ENCODE peak calls at places on chromosomes 12 and 14, in nine cellular contexts. Y is hypothalamus, Q is GF-D8, T is HL-60, M is mesothelial cell of epicardium, W is GM23338, G is choroid plexus epithelial cell, S is neural progenitor cell, X is SHP77. R is an unnamed sample.

GRCh38 chr12:84910549-84911241 is 1.9 kb downstream of the SLC6A15 start:
- DNase-seq in Y (no peak), Q (no peak), T (no peak), M (no peak), W (peak), G (peak), S (peak), X (peak), R (peak)

GRCh38 chr12:131882804-131883520 is 11.5 kb upstream of the ULK1 start:
- DNase-seq in Y (no peak), Q (no peak), T (peak), M (no peak), W (no peak), G (no peak), S (no peak), X (no peak), R (no peak)

GRCh38 chr12:93199831-93200236 is 177.9 kb upstream of the NUDT4 start:
- DNase-seq in Y (no peak), Q (no peak), T (no peak), M (no peak), W (no peak), G (peak), S (no peak), X (no peak), R (no peak)

GRCh38 chr12:47273191-47273626 is 193.4 kb upstream of the AMIGO2 start:
- DNase-seq in Y (no peak), Q (no peak), T (no peak), M (no peak), W (no peak), G (no peak), S (no peak), X (no peak), R (no peak)

GRCh38 chr14:61569783-61570182 is 125.5 kb upstream of the HIF1A start:
- DNase-seq in Y (no peak), Q (peak), T (peak), M (no peak), W (no peak), G (peak), S (no peak), X (no peak), R (no peak)

GRCh38 chr12:103249614-103250013 is 246.2 kb downstream of the C12orf42 start:
- DNase-seq in Y (no peak), Q (no peak), T (no peak), M (no peak), W (no peak), G (no peak), S (no peak), X (peak), R (no peak)

GRCh38 chr12:124548854-124549378 is 18.5 kb downstream of the NCOR2 start:
- DNase-seq in Y (peak), Q (no peak), T (peak), M (no peak), W (no peak), G (peak), S (no peak), X (no peak), R (no peak)

GRCh38 chr12:122659579-122659978 is 43.6 kb downstream of the HCAR2 start:
- DNase-seq in Y (no peak), Q (peak), T (peak), M (no peak), W (no peak), G (no peak), S (no peak), X (no peak), R (no peak)